ENCODE peak calls at places on chromosomes 12 and 14, in four cellular contexts. One of them, this sample, is unnamed.

GRCh38 chr12:64609543-64610091 is 678 bp upstream of the RASSF3 start:
- DNase-seq in A549: peak; percentile 50
- DNase-seq in K562: no peak
- DNase-seq in GM12878: no peak
- DNase-seq in this sample: no peak

GRCh38 chr12:104064842-104065441 is 611 bp downstream of the HCFC2 start:
- DNase-seq in A549: peak; percentile 19
- DNase-seq in K562: no peak
- DNase-seq in GM12878: no peak
- DNase-seq in this sample: no peak

GRCh38 chr14:59274991-59275391 is 86.5 kb downstream of the DAAM1 start:
- DNase-seq in A549: no peak
- DNase-seq in K562: no peak
- DNase-seq in GM12878: peak; percentile 67
- DNase-seq in this sample: no peak

GRCh38 chr12:128852885-128853284 is 393 bp upstream of the GLT1D1 start:
- DNase-seq in A549: no peak
- DNase-seq in K562: no peak
- DNase-seq in GM12878: no peak
- DNase-seq in this sample: no peak

GRCh38 chr12:97140355-97140754 is 233.3 kb downstream of the NEDD1 start:
- DNase-seq in A549: no peak
- DNase-seq in K562: no peak
- DNase-seq in GM12878: peak; percentile 11
- DNase-seq in this sample: no peak

GRCh38 chr12:39012870-39013269 is 107.5 kb upstream of the CPNE8 start:
- DNase-seq in A549: no peak
- DNase-seq in K562: no peak
- DNase-seq in GM12878: no peak
- DNase-seq in this sample: no peak

GRCh38 chr12:95173392-95174251 is 43.6 kb downstream of the FGD6 start:
- DNase-seq in A549: peak; percentile 90
- DNase-seq in K562: peak; percentile 27
- DNase-seq in GM12878: no peak
- DNase-seq in this sample: no peak

GRCh38 chr14:95140060-95140858 is 17.1 kb downstream of the DICER1 start:
- DNase-seq in A549: no peak
- DNase-seq in K562: no peak
- DNase-seq in GM12878: no peak
- DNase-seq in this sample: no peak

GRCh38 chr14:54564071-54564798 is 2.7 kb upstream of the SAMD4A start:
- DNase-seq in A549: peak; percentile 64
- DNase-seq in K562: peak; percentile 13
- DNase-seq in GM12878: no peak
- DNase-seq in this sample: peak; percentile 36

GRCh38 chr12:94109154-94109553 is 39.2 kb upstream of the PLXNC1 start:
- DNase-seq in A549: no peak
- DNase-seq in K562: peak; percentile 31
- DNase-seq in GM12878: no peak
- DNase-seq in this sample: no peak

GRCh38 chr12:70177637-70178036 is 65.6 kb upstream of the CNOT2 start:
- DNase-seq in A549: no peak
- DNase-seq in K562: no peak
- DNase-seq in GM12878: no peak
- DNase-seq in this sample: no peak

GRCh38 chr12:1203735-1204019 is 212.7 kb downstream of the ERC1 start:
- DNase-seq in A549: no peak
- DNase-seq in K562: no peak
- DNase-seq in GM12878: no peak
- DNase-seq in this sample: no peak

GRCh38 chr12:93751864-93752610 is 74.9 kb downstream of the CRADD start:
- DNase-seq in A549: no peak
- DNase-seq in K562: no peak
- DNase-seq in GM12878: no peak
- DNase-seq in this sample: no peak

GRCh38 chr14:68951051-68951797 is 27.9 kb downstream of the ACTN1 start:
- DNase-seq in A549: peak; percentile 95
- DNase-seq in K562: no peak
- DNase-seq in GM12878: no peak
- DNase-seq in this sample: no peak

GRCh38 chr14:71242237-71242748 is 335.0 kb downstream of the PCNX1 start:
- DNase-seq in A549: no peak
- DNase-seq in K562: no peak
- DNase-seq in GM12878: no peak
- DNase-seq in this sample: no peak
- TF ChIP-seq JUNB in A549: no peak
- TF ChIP-seq JUNB in K562: no peak
- TF ChIP-seq JUNB in GM12878: no peak
- TF ChIP-seq JUNB in this sample: no peak

GRCh38 chr12:56333679-56334489 is at the start of gene PAN2:
- DNase-seq in A549: peak; percentile 99
- DNase-seq in K562: peak; percentile 100
- DNase-seq in GM12878: peak; percentile 89
- DNase-seq in this sample: peak; percentile 96

GRCh38 chr12:56336361-56337167 is 2.1 kb upstream of the IL23A start:
- DNase-seq in A549: no peak
- DNase-seq in K562: peak; percentile 43
- DNase-seq in GM12878: peak; percentile 35
- DNase-seq in this sample: no peak

GRCh38 chr12:56332512-56333196 is 1.1 kb downstream of the PAN2 start:
- DNase-seq in A549: no peak
- DNase-seq in K562: no peak
- DNase-seq in GM12878: no peak
- DNase-seq in this sample: no peak

GRCh38 chr12:56333197-56333678 is 562 bp downstream of the PAN2 start:
- DNase-seq in A549: no peak
- DNase-seq in K562: peak; percentile 56
- DNase-seq in GM12878: no peak
- DNase-seq in this sample: no peak

DNA sequence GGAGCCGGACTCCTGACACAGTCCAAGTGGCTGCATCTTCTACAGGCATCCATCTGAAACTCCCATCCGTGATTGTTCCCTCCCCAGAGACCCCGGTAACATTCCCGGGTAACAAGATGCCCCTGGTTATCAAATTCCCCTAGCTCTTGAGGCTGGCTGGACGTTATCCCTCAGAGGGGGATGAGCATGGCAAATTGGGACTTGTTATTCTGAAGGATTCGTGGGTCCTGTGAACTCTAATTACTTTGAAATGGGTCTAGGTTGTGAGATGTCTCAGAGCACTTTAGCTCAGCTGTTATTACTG is 642 bp upstream of the PAN2 start:
- DNase-seq in A549: no peak
- DNase-seq in K562: no peak
- DNase-seq in GM12878: no peak
- DNase-seq in this sample: no peak
- TF ChIP-seq POLR2A in A549: peak; percentile 18
- TF ChIP-seq POLR2A in K562: no peak
- TF ChIP-seq POLR2A in GM12878: no peak
- TF ChIP-seq POLR2A in this sample: no peak

DNA sequence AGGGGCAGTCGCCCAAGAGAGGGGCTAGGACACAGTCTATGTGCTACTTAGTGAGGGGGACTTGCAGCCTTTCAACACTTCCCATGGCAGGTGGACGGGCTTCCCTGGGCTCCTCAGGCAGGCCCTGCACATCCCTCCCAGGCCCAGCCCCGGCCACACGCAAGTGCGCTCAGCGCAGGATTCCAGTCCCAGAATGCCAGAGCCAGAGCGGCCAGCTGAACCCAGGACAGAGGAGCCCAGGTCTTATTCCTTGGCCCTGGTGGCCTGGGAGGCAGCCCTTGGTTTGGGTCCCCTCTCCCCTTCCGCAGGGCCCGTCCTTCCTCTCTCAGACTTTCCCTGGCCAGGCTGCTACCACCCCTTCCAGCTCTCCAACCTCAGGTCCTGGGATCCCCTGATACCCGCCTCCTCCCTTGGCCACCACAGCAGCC is 12.0 kb downstream of the DLK1 start:
- DNase-seq in A549: no peak
- DNase-seq in K562: no peak
- DNase-seq in GM12878: no peak
- DNase-seq in this sample: no peak
- TF ChIP-seq CEBPB in A549: no peak
- TF ChIP-seq CEBPB in K562: no peak
- TF ChIP-seq CEBPB in GM12878: no peak
- TF ChIP-seq CEBPB in this sample: no peak

GRCh38 chr12:57604454-57605307 is at the start of gene DTX3:
- DNase-seq in A549: no peak
- DNase-seq in K562: no peak
- DNase-seq in GM12878: no peak
- DNase-seq in this sample: no peak
- TF ChIP-seq JUNB in A549: no peak
- TF ChIP-seq JUNB in K562: no peak
- TF ChIP-seq JUNB in GM12878: no peak
- TF ChIP-seq JUNB in this sample: no peak